ENCODE peak calls at places on chromosomes 6 and 20, in nine cellular contexts. One of them, this sample, is unnamed.

GRCh38 chr6:35148167-35148741 is 7.1 kb upstream of the TCP11 start:
- DNase-seq in PC-3: peak; percentile 84
- DNase-seq in fibroblast of mammary gland: peak; percentile 86
- DNase-seq in CD4-positive, alpha-beta T cell: no peak
- DNase-seq in left lung: no peak
- DNase-seq in WTC11: peak; percentile 69
- DNase-seq in lung: no peak
- DNase-seq in AG04450: no peak
- DNase-seq in BJ: no peak
- DNase-seq in this sample: no peak

GRCh38 chr6:29850011-29850553 is 22.5 kb downstream of the HLA-G start:
- DNase-seq in PC-3: no peak
- DNase-seq in fibroblast of mammary gland: peak; percentile 18
- DNase-seq in CD4-positive, alpha-beta T cell: no peak
- DNase-seq in left lung: peak; percentile 83
- DNase-seq in WTC11: peak; percentile 53
- DNase-seq in lung: no peak
- DNase-seq in AG04450: no peak
- DNase-seq in BJ: no peak
- DNase-seq in this sample: no peak

GRCh38 chr6:89311853-89312531 is 3.1 kb downstream of the GABRR2 start:
- DNase-seq in PC-3: peak; percentile 48
- DNase-seq in fibroblast of mammary gland: peak; percentile 64
- DNase-seq in CD4-positive, alpha-beta T cell: no peak
- DNase-seq in left lung: no peak
- DNase-seq in WTC11: peak; percentile 70
- DNase-seq in lung: peak; percentile 63
- DNase-seq in AG04450: no peak
- DNase-seq in BJ: no peak
- DNase-seq in this sample: no peak

GRCh38 chr6:42012501-42013133 is 37.7 kb upstream of the TAF8 start:
- DNase-seq in PC-3: no peak
- DNase-seq in fibroblast of mammary gland: no peak
- DNase-seq in CD4-positive, alpha-beta T cell: no peak
- DNase-seq in left lung: no peak
- DNase-seq in WTC11: no peak
- DNase-seq in lung: no peak
- DNase-seq in AG04450: no peak
- DNase-seq in BJ: no peak
- DNase-seq in this sample: no peak

GRCh38 chr20:19275630-19276071 is 63.2 kb downstream of the SLC24A3 start:
- DNase-seq in PC-3: no peak
- DNase-seq in fibroblast of mammary gland: peak; percentile 54
- DNase-seq in CD4-positive, alpha-beta T cell: no peak
- DNase-seq in left lung: no peak
- DNase-seq in WTC11: no peak
- DNase-seq in lung: peak; percentile 79
- DNase-seq in AG04450: no peak
- DNase-seq in BJ: no peak
- DNase-seq in this sample: no peak

GRCh38 chr6:3585320-3585935 is 128.6 kb upstream of the SLC22A23 start:
- DNase-seq in PC-3: peak; percentile 94
- DNase-seq in fibroblast of mammary gland: peak; percentile 93
- DNase-seq in CD4-positive, alpha-beta T cell: no peak
- DNase-seq in left lung: no peak
- DNase-seq in WTC11: no peak
- DNase-seq in lung: no peak
- DNase-seq in AG04450: peak; percentile 24
- DNase-seq in BJ: peak; percentile 93
- DNase-seq in this sample: no peak

GRCh38 chr6:4139272-4139671 is 3.9 kb upstream of the ECI2 start:
- DNase-seq in PC-3: no peak
- DNase-seq in fibroblast of mammary gland: peak; percentile 28
- DNase-seq in CD4-positive, alpha-beta T cell: no peak
- DNase-seq in left lung: no peak
- DNase-seq in WTC11: no peak
- DNase-seq in lung: no peak
- DNase-seq in AG04450: no peak
- DNase-seq in BJ: no peak
- DNase-seq in this sample: no peak

GRCh38 chr6:158460602-158461092 is 99.2 kb upstream of the TMEM181 start:
- DNase-seq in PC-3: peak; percentile 63
- DNase-seq in fibroblast of mammary gland: peak; percentile 74
- DNase-seq in CD4-positive, alpha-beta T cell: no peak
- DNase-seq in left lung: no peak
- DNase-seq in WTC11: no peak
- DNase-seq in lung: no peak
- DNase-seq in AG04450: no peak
- DNase-seq in BJ: peak; percentile 71
- DNase-seq in this sample: no peak

GRCh38 chr6:78268591-78268990 is 598.8 kb upstream of the IRAK1BP1 start:
- DNase-seq in PC-3: no peak
- DNase-seq in fibroblast of mammary gland: no peak
- DNase-seq in CD4-positive, alpha-beta T cell: no peak
- DNase-seq in left lung: no peak
- DNase-seq in WTC11: no peak
- DNase-seq in lung: no peak
- DNase-seq in AG04450: no peak
- DNase-seq in BJ: no peak
- DNase-seq in this sample: no peak

GRCh38 chr20:19960745-19961144 is 56.4 kb upstream of the NAA20 start:
- DNase-seq in PC-3: no peak
- DNase-seq in fibroblast of mammary gland: no peak
- DNase-seq in CD4-positive, alpha-beta T cell: no peak
- DNase-seq in left lung: no peak
- DNase-seq in WTC11: no peak
- DNase-seq in lung: no peak
- DNase-seq in AG04450: no peak
- DNase-seq in BJ: no peak
- DNase-seq in this sample: no peak

GRCh38 chr20:18805881-18806280 is 7.7 kb upstream of the SCP2D1 start:
- DNase-seq in PC-3: peak; percentile 66
- DNase-seq in fibroblast of mammary gland: peak; percentile 48
- DNase-seq in CD4-positive, alpha-beta T cell: no peak
- DNase-seq in left lung: no peak
- DNase-seq in WTC11: no peak
- DNase-seq in lung: no peak
- DNase-seq in AG04450: no peak
- DNase-seq in BJ: no peak
- DNase-seq in this sample: no peak

DNA sequence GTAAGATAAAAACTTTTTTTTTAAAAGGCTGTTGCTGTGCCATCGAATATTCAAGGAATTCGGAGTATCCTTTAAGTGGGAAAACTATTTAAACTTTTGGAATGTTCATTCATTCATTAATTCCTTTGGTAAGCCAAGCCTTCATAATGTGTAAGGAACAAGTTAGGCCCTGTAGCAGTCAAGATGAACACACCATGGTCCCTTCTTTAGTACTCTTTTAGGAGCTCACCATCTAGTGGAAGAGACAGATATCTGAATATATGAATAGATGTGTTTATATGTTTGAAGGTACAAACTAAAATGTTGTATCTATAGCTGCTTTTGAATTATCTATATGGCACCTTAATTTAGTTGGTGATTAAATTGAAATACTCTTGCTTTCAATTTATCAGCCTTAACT is 5.8 kb downstream of the SPO11 start:
- DNase-seq in PC-3: peak; percentile 45
- DNase-seq in fibroblast of mammary gland: no peak
- DNase-seq in CD4-positive, alpha-beta T cell: no peak
- DNase-seq in left lung: no peak
- DNase-seq in WTC11: no peak
- DNase-seq in lung: no peak
- DNase-seq in AG04450: no peak
- DNase-seq in BJ: no peak
- DNase-seq in this sample: no peak
- TF ChIP-seq CTCF in PC-3: peak; percentile 54
- TF ChIP-seq CTCF in fibroblast of mammary gland: no peak
- TF ChIP-seq CTCF in CD4-positive, alpha-beta T cell: no peak
- TF ChIP-seq CTCF in left lung: no peak
- TF ChIP-seq CTCF in WTC11: no peak
- TF ChIP-seq CTCF in lung: no peak
- TF ChIP-seq CTCF in AG04450: no peak
- TF ChIP-seq CTCF in BJ: no peak
- TF ChIP-seq CTCF in this sample: no peak

DNA sequence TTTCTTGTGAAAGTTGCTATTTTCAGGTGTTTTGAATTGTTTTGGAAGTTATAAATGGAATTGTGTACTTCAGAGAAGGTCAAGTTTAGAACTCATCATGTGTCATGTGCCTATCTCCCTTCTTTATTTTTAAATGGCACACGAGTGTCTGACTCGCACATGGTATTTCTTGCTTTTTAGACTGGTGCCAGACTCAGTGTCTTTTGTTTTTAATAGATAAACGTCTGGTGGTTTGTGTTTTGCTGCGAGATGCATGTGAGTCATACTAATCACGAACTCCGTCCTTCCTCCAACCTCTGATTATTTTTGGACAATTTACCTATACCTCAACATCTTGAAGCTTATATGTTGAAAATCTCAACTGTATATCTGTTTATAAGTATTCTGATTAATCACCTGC is 292.1 kb downstream of the CDKAL1 start:
- DNase-seq in PC-3: peak; percentile 42
- DNase-seq in fibroblast of mammary gland: peak; percentile 80
- DNase-seq in CD4-positive, alpha-beta T cell: no peak
- DNase-seq in left lung: no peak
- DNase-seq in WTC11: no peak
- DNase-seq in lung: no peak
- DNase-seq in AG04450: no peak
- DNase-seq in BJ: peak; percentile 38
- DNase-seq in this sample: no peak
- TF ChIP-seq CTCF in PC-3: no peak
- TF ChIP-seq CTCF in fibroblast of mammary gland: no peak
- TF ChIP-seq CTCF in CD4-positive, alpha-beta T cell: no peak
- TF ChIP-seq CTCF in left lung: no peak
- TF ChIP-seq CTCF in WTC11: no peak
- TF ChIP-seq CTCF in lung: no peak
- TF ChIP-seq CTCF in AG04450: no peak
- TF ChIP-seq CTCF in BJ: no peak
- TF ChIP-seq CTCF in this sample: no peak

GRCh38 chr20:45969712-45970634 is 2.0 kb downstream of the ZNF335 start:
- DNase-seq in PC-3: peak; percentile 78
- DNase-seq in fibroblast of mammary gland: peak; percentile 76
- DNase-seq in CD4-positive, alpha-beta T cell: no peak
- DNase-seq in left lung: no peak
- DNase-seq in WTC11: peak; percentile 45
- DNase-seq in lung: no peak
- DNase-seq in AG04450: peak; percentile 32
- DNase-seq in BJ: no peak
- DNase-seq in this sample: no peak

GRCh38 chr20:45970646-45971424 is 1.2 kb downstream of the ZNF335 start:
- DNase-seq in PC-3: no peak
- DNase-seq in fibroblast of mammary gland: peak; percentile 27
- DNase-seq in CD4-positive, alpha-beta T cell: peak; percentile 20
- DNase-seq in left lung: peak; percentile 89
- DNase-seq in WTC11: no peak
- DNase-seq in lung: no peak
- DNase-seq in AG04450: no peak
- DNase-seq in BJ: no peak
- DNase-seq in this sample: no peak

GRCh38 chr20:45971425-45971674 is 653 bp downstream of the ZNF335 start:
- DNase-seq in PC-3: no peak
- DNase-seq in fibroblast of mammary gland: no peak
- DNase-seq in CD4-positive, alpha-beta T cell: no peak
- DNase-seq in left lung: no peak
- DNase-seq in WTC11: no peak
- DNase-seq in lung: no peak
- DNase-seq in AG04450: no peak
- DNase-seq in BJ: no peak
- DNase-seq in this sample: no peak

GRCh38 chr20:45972500-45973183 is 639 bp upstream of the ZNF335 start:
- DNase-seq in PC-3: peak; percentile 98
- DNase-seq in fibroblast of mammary gland: no peak
- DNase-seq in CD4-positive, alpha-beta T cell: no peak
- DNase-seq in left lung: peak; percentile 96
- DNase-seq in WTC11: no peak
- DNase-seq in lung: no peak
- DNase-seq in AG04450: no peak
- DNase-seq in BJ: no peak
- DNase-seq in this sample: no peak

DNA sequence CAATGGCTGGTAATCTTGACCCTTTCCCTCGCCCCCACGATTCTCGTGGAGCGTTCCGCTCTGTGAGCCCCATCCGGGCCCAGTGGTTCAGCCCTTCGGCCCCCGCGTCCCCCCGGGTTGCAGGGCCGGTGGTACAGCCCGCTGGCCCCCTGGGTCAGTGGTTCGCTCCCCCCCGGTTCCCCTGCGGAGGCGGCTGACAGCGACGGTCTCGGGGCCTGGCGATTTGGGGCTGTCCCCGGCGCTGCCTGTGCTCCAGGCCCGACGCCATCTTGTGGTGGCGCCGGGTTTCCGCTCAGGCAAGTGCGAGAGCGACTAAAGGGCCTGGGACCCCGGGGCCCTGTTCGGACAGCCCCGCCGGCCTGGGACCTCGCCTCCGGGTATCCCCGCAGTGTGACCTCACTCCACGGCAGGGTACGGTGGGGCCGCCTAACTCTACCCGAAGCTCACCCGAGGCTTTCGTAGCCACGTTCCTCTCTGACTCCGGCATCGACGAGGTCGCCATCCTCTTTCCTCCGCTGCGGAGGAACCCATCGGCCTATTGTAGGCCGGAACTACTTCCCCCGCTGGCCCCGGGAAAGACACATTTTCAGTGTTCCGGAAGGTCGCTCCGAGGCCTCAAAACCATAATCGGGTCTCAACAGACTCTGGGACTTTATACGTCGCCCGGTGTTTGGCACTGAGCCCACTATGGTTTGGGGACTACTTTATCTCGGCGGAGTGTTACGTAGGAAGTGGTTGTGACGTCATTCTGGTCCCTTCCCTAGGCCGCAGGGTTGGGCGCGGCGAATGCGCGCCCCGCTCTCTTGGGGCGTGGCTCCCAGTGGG is at the start of gene ZNF335:
- DNase-seq in PC-3: peak; percentile 95
- DNase-seq in fibroblast of mammary gland: peak; percentile 96
- DNase-seq in CD4-positive, alpha-beta T cell: peak; percentile 95
- DNase-seq in left lung: peak; percentile 99
- DNase-seq in WTC11: peak; percentile 94
- DNase-seq in lung: peak; percentile 94
- DNase-seq in AG04450: peak; percentile 93
- DNase-seq in BJ: peak; percentile 60
- DNase-seq in this sample: peak; percentile 98
- TF ChIP-seq CTCF in PC-3: no peak
- TF ChIP-seq CTCF in fibroblast of mammary gland: no peak
- TF ChIP-seq CTCF in CD4-positive, alpha-beta T cell: no peak
- TF ChIP-seq CTCF in left lung: peak; percentile 34
- TF ChIP-seq CTCF in WTC11: no peak
- TF ChIP-seq CTCF in lung: peak; percentile 31
- TF ChIP-seq CTCF in AG04450: peak; percentile 25
- TF ChIP-seq CTCF in BJ: peak; percentile 39
- TF ChIP-seq CTCF in this sample: no peak

DNA sequence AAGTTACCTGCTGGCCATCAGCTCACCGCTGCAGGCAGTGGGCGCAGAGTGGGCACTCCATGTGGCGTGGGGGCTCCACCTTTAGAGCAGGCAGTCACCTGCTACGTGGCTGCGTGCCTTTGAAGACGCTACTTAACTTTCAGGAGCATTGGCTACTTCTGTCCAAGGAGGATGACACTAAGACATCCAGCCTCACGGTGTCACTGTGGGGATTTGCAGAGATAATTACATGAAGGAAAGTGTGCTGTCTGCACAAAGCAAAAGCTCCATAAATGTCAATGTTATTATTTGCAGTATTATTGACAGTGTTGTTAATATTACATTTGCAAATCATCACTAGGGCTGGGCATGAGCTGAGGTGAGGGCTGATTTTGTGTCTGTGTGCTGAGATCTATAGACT is 166.0 kb upstream of the SYNDIG1 start:
- DNase-seq in PC-3: peak; percentile 23
- DNase-seq in fibroblast of mammary gland: peak; percentile 2
- DNase-seq in CD4-positive, alpha-beta T cell: no peak
- DNase-seq in left lung: no peak
- DNase-seq in WTC11: no peak
- DNase-seq in lung: no peak
- DNase-seq in AG04450: no peak
- DNase-seq in BJ: no peak
- DNase-seq in this sample: no peak
- TF ChIP-seq CTCF in PC-3: peak; percentile 37
- TF ChIP-seq CTCF in fibroblast of mammary gland: no peak
- TF ChIP-seq CTCF in CD4-positive, alpha-beta T cell: no peak
- TF ChIP-seq CTCF in left lung: no peak
- TF ChIP-seq CTCF in WTC11: no peak
- TF ChIP-seq CTCF in lung: no peak
- TF ChIP-seq CTCF in AG04450: no peak
- TF ChIP-seq CTCF in BJ: peak; percentile 32
- TF ChIP-seq CTCF in this sample: no peak